ENCODE peak calls at places on chromosomes 7 and 10, in five cellular contexts. W is colonic mucosa, F is MCF 10A, Y is A549, A is GM10248. R is an unnamed sample.
A peak's percentile ranks its signal among the peaks of the same experiment; 100 is the strongest.

GRCh38 chr7:158276414-158277218 is 311.0 kb downstream of the PTPRN2 start:
- DNase-seq in Y (no peak), W (no peak), A (no peak), F (no peak), R (no peak)

GRCh38 chr10:11863353-11864105 is 40.4 kb downstream of the PROSER2 start:
- DNase-seq in A (peak; percentile 64), Y (no peak), W (no peak), F (no peak), R (no peak)

GRCh38 chr10:103854265-103854686 is 1.1 kb downstream of the SH3PXD2A start:
- DNase-seq in A (no peak), W (no peak), F (no peak), Y (no peak), R (no peak)

GRCh38 chr10:103502849-103503660 is 9.6 kb downstream of the NEURL1 start:
- DNase-seq in W (no peak), F (no peak), A (no peak), Y (no peak), R (no peak)

GRCh38 chr10:49183596-49184542 is 4.3 kb downstream of the TMEM273 start:
- DNase-seq in A (peak; percentile 26), W (peak; percentile 17), F (no peak), Y (no peak), R (no peak)

GRCh38 chr10:11491087-11491486 is 120.4 kb downstream of the USP6NL start:
- DNase-seq in A (no peak), F (no peak), Y (no peak), W (no peak), R (no peak)

GRCh38 chr10:35271086-35271834 is 65.0 kb upstream of the CCNY start:
- DNase-seq in F (no peak), W (no peak), A (no peak), Y (no peak), R (no peak)

GRCh38 chr7:140683657-140684056 is 10.9 kb downstream of the ADCK2 start:
- DNase-seq in W (no peak), F (no peak), A (no peak), Y (no peak), R (no peak)

GRCh38 chr7:142384508-142384922 is 126.7 kb upstream of the PRSS58 start:
- DNase-seq in A (no peak), Y (no peak), W (no peak), F (peak; percentile 90), R (peak; percentile 55)

GRCh38 chr10:97188234-97188847 is 2.6 kb upstream of the SLIT1 start:
- DNase-seq in A (peak; percentile 47), F (no peak), W (no peak), Y (no peak), R (no peak)

GRCh38 chr10:3635248-3635647 is 149.8 kb downstream of the KLF6 start:
- DNase-seq in W (no peak), F (no peak), A (no peak), Y (no peak), R (no peak)

GRCh38 chr10:97915761-97916160 is 66.1 kb downstream of the GOLGA7B start:
- DNase-seq in Y (no peak), F (no peak), A (no peak), W (no peak), R (no peak)

GRCh38 chr7:130444230-130444629 is 3.4 kb upstream of the CEP41 start:
- DNase-seq in Y (no peak), W (no peak), A (no peak), F (no peak), R (no peak)

GRCh38 chr7:75962607-75963382 is 31.6 kb downstream of the TMEM120A start:
- DNase-seq in Y (no peak), F (no peak), A (no peak), W (no peak), R (no peak)

GRCh38 chr7:85095357-85095756 is 91.5 kb downstream of the SEMA3D start:
- DNase-seq in F (no peak), Y (no peak), W (no peak), A (no peak), R (no peak)

GRCh38 chr7:33040803-33041516 is 21.6 kb downstream of the NT5C3A start:
- DNase-seq in Y (no peak), W (peak; percentile 85), F (peak; percentile 86), A (peak; percentile 69), R (peak; percentile 25)

GRCh38 chr7:131068604-131069021 is 259.1 kb upstream of the MKLN1 start:
- DNase-seq in Y (peak; percentile 29), F (no peak), W (no peak), A (no peak), R (no peak)

GRCh38 chr7:94375167-94375566 is 19.5 kb upstream of the COL1A2 start:
- DNase-seq in W (no peak), F (peak; percentile 70), A (no peak), Y (no peak), R (peak; percentile 74)

GRCh38 chr10:118465300-118465874 is 123.3 kb upstream of the FAM204A start:
- DNase-seq in Y (no peak), F (no peak), W (no peak), A (no peak), R (no peak)

GRCh38 chr7:21944616-21945373 is 904 bp downstream of the CDCA7L start:
- DNase-seq in W (peak; percentile 83), A (no peak), F (peak; percentile 68), Y (peak; percentile 16), R (no peak)

GRCh38 chr10:72277340-72277995 is 3.7 kb downstream of the DDIT4 start:
- DNase-seq in F (no peak), Y (no peak), W (no peak), A (no peak), R (no peak)

GRCh38 chr10:72277996-72278667 is 4.4 kb downstream of the DDIT4 start:
- DNase-seq in F (peak; percentile 74), W (peak; percentile 62), Y (no peak), A (no peak), R (no peak)

GRCh38 chr10:72276421-72277339 is 3.0 kb downstream of the DDIT4 start:
- DNase-seq in W (peak; percentile 68), F (peak; percentile 97), A (no peak), Y (no peak), R (no peak)

GRCh38 chr10:72276013-72276387 is 2.3 kb downstream of the DDIT4 start:
- DNase-seq in F (peak; percentile 85), A (no peak), Y (no peak), W (peak; percentile 75), R (no peak)

GRCh38 chr10:72278668-72279393 is 5.1 kb downstream of the DDIT4 start:
- DNase-seq in W (no peak), A (no peak), Y (no peak), F (no peak), R (no peak)
- TF ChIP-seq CTCF in W (peak; percentile 16), A (no peak), Y (peak; percentile 26), F (no peak), R (no peak)

GRCh38 chr7:99923200-99923599 is 3.9 kb upstream of the TRIM4 start:
- DNase-seq in F (no peak), W (no peak), Y (no peak), A (no peak), R (no peak)

GRCh38 chr7:99919814-99920618 is 686 bp upstream of the TRIM4 start:
- DNase-seq in A (no peak), F (no peak), Y (no peak), W (no peak), R (no peak)

DNA sequence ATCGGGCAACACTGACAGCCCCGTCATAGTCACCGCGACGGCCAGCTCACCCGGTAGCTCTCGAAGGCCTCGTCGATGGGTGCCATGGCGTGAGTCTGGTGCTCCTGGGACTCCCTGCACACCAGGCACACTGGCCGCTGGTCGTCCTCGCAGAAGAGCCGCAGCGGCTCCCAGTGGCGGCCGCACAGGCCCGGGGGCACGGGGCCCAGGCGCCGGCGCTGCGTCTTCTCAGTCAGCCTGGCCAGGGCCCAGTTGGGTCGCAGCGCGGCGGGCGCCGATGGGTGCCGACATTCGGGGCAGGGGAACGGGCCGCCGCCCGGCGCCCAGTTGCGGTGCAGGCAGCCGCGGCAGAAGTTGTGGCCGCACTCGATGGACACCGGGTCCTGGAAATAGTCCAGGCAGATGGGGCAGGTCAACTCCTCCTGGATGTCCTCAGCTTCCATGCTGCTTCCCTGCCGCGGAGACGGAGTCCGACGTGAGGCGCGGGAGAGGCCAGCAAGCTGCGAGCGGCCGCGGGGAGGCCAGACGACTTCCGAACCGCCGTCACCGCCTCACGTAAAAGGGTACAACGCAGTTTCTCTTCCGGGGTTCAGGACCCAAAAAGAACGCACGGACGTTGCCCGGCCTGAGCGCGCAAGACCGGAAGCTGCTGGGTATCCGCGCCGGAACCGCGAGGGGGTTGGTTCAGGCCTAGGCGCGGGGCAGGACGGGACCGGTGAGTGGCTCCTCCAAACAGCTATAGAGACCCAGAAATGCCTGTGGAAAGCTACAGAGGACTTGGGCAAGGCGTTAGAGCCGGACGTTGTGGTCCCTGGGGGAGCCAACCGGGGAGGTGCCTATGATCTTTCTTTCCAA is at the start of gene TRIM4:
- DNase-seq in W (peak; percentile 95), F (peak; percentile 93), Y (peak; percentile 92), A (peak; percentile 95), R (peak; percentile 52)
- TF ChIP-seq CTCF in W (no peak), F (no peak), Y (peak; percentile 9), A (peak; percentile 27), R (peak; percentile 20)

GRCh38 chr10:29431711-29432110 is 142.8 kb downstream of the LYZL1 start:
- DNase-seq in F (no peak), A (no peak), Y (no peak), W (no peak), R (no peak)

GRCh38 chr10:29426420-29426819 is 137.6 kb downstream of the LYZL1 start:
- DNase-seq in W (no peak), F (no peak), Y (no peak), A (no peak), R (no peak)

GRCh38 chr10:29428486-29428885 is 139.6 kb downstream of the LYZL1 start:
- DNase-seq in Y (no peak), A (no peak), F (no peak), W (no peak), R (no peak)

GRCh38 chr10:29427667-29428066 is 138.8 kb downstream of the LYZL1 start:
- DNase-seq in F (no peak), W (no peak), A (no peak), Y (no peak), R (no peak)

DNA sequence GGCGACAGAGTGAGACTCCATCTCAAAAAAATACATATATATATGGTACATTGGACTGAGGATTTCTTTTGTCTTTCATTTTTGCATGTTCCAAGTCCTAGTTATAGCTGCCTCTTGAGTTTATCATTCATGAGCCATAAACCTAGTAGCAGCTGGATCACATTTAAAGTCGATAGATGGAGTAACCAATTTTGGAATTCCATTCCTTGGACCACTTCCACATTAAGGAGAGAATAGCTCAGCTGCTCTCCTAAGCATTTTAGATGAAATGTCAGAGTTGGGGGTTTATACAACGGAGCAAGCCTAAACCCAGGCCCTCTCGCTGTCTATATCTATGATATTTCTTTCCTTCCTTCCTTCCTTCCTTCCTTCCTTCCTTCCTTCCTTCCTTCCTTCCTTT is 141.2 kb downstream of the LYZL1 start:
- DNase-seq in A (no peak), F (no peak), Y (no peak), W (no peak), R (no peak)
- TF ChIP-seq CTCF in A (no peak), F (no peak), Y (no peak), W (no peak), R (no peak)

GRCh38 chr10:79009144-79009543 is 59.6 kb upstream of the ZMIZ1 start:
- DNase-seq in A (no peak), F (no peak), Y (no peak), W (no peak), R (no peak)

GRCh38 chr10:79014796-79015195 is 54.0 kb upstream of the ZMIZ1 start:
- DNase-seq in F (no peak), A (no peak), W (no peak), Y (no peak), R (no peak)

GRCh38 chr10:79007843-79008319 is 60.9 kb upstream of the ZMIZ1 start:
- DNase-seq in Y (no peak), F (peak; percentile 51), A (no peak), W (no peak), R (no peak)

GRCh38 chr10:79013406-79013805 is 55.4 kb upstream of the ZMIZ1 start:
- DNase-seq in A (no peak), Y (no peak), F (no peak), W (no peak), R (no peak)

GRCh38 chr10:79012567-79012966 is 56.2 kb upstream of the ZMIZ1 start:
- DNase-seq in W (no peak), A (no peak), F (no peak), Y (no peak), R (no peak)
- TF ChIP-seq CTCF in W (no peak), A (no peak), F (no peak), Y (no peak), R (no peak)

R was measured in kidney epithelial cell.